ENCODE peak calls at places on chromosomes 7 and 10, in four cellular contexts. I, K, E and U are unnamed samples.

GRCh38 chr7:73939528-73939927 is 78.6 kb downstream of the TMEM270 start:
- DNase-seq in E (no peak), K (no peak), I (no peak), U (no peak)

GRCh38 chr7:24777811-24778210 is 20.5 kb upstream of the GSDME start:
- DNase-seq in E (no peak), K (no peak), I (no peak), U (no peak)

GRCh38 chr10:30502266-30503058 is 68.5 kb downstream of the MAP3K8 start:
- DNase-seq in E (no peak), I (peak; percentile 15), K (no peak), U (no peak)

GRCh38 chr10:15784662-15785300 is 65.1 kb upstream of the ITGA8 start:
- DNase-seq in K (no peak), I (peak; percentile 56), E (no peak), U (no peak)

GRCh38 chr10:119543814-119544642 is 1.5 kb upstream of the RGS10 start:
- DNase-seq in E (no peak), K (no peak), I (no peak), U (peak; percentile 78)

GRCh38 chr7:128869138-128869943 is 6.7 kb downstream of the ATP6V1F start:
- DNase-seq in E (no peak), I (peak; percentile 23), K (no peak), U (peak; percentile 92)

GRCh38 chr7:43108255-43109011 is 4.0 kb upstream of the HECW1 start:
- DNase-seq in I (peak; percentile 39), E (no peak), K (peak; percentile 44), U (peak; percentile 94)

GRCh38 chr10:6889718-6890117 is 309.6 kb upstream of the PRKCQ start:
- DNase-seq in I (no peak), E (no peak), K (no peak), U (no peak)

GRCh38 chr10:33265621-33266020 is 68.8 kb downstream of the NRP1 start:
- DNase-seq in I (no peak), E (no peak), K (no peak), U (no peak)

GRCh38 chr10:80468002-80468401 is 13.9 kb downstream of the TSPAN14 start:
- DNase-seq in E (no peak), K (no peak), I (no peak), U (peak; percentile 69)

GRCh38 chr7:102306916-102307677 is 20.4 kb downstream of the SH2B2 start:
- DNase-seq in I (peak; percentile 78), E (no peak), K (no peak), U (peak; percentile 98)

GRCh38 chr7:18408461-18408860 is 87.1 kb upstream of the HDAC9 start:
- DNase-seq in K (no peak), I (peak; percentile 90), E (peak; percentile 71), U (peak; percentile 80)

GRCh38 chr10:71735709-71736569 is 16.4 kb upstream of the C10orf105 start:
- DNase-seq in K (no peak), E (no peak), I (no peak), U (no peak)

GRCh38 chr10:34702982-34703381 is 112.1 kb downstream of the PARD3 start:
- DNase-seq in K (no peak), I (no peak), E (no peak), U (no peak)

GRCh38 chr7:3089493-3089892 is 45.8 kb upstream of the CARD11 start:
- DNase-seq in I (peak; percentile 6), K (no peak), E (no peak), U (no peak)

GRCh38 chr7:3087243-3087642 is 43.6 kb upstream of the CARD11 start:
- DNase-seq in K (no peak), I (peak; percentile 20), E (no peak), U (no peak)

GRCh38 chr7:3095046-3095445 is 51.4 kb upstream of the CARD11 start:
- DNase-seq in K (no peak), E (no peak), I (no peak), U (no peak)

GRCh38 chr7:3092468-3092867 is 48.8 kb upstream of the CARD11 start:
- DNase-seq in E (no peak), K (no peak), I (peak; percentile 16), U (no peak)

GRCh38 chr7:3091631-3092030 is 48.0 kb upstream of the CARD11 start:
- DNase-seq in K (no peak), I (no peak), E (no peak), U (no peak)
- H3K4me3 ChIP-seq in K (no peak overlapping the region), I (no peak overlapping the region), E (no peak overlapping the region), U (no peak overlapping the region)

GRCh38 chr7:39357648-39358047 is 208.6 kb upstream of the YAE1 start:
- DNase-seq in I (no peak), E (no peak), K (peak; percentile 2), U (no peak)
- TF ChIP-seq CTCF in I (no peak), E (peak; percentile 20), K (peak; percentile 72), U (peak; percentile 19)

GRCh38 chr7:150945853-150946825 is 32.0 kb downstream of the KCNH2 start:
- DNase-seq in E (no peak), I (no peak), K (no peak), U (peak; percentile 95)

GRCh38 chr7:150945171-150945852 is 32.8 kb downstream of the KCNH2 start:
- DNase-seq in K (no peak), I (no peak), E (no peak), U (peak; percentile 86)

GRCh38 chr7:150947761-150948680 is 30.1 kb downstream of the KCNH2 start:
- DNase-seq in I (no peak), E (no peak), K (no peak), U (peak; percentile 86)

GRCh38 chr7:150948791-150949251 is 29.3 kb downstream of the KCNH2 start:
- DNase-seq in K (no peak), E (no peak), I (no peak), U (peak; percentile 76)

GRCh38 chr7:150946826-150947750 is 31.0 kb downstream of the KCNH2 start:
- DNase-seq in I (no peak), E (no peak), K (no peak), U (peak; percentile 76)
- H3K4me3 ChIP-seq in I (no peak overlapping the region), E (no peak overlapping the region), K (no peak overlapping the region), U (no peak overlapping the region)

GRCh38 chr10:56057860-56058259 is 303.2 kb downstream of the ZWINT start:
- DNase-seq in E (no peak), K (no peak), I (no peak), U (no peak)
- TF ChIP-seq CTCF in E (no peak), K (no peak), I (no peak), U (no peak)

GRCh38 chr10:91006752-91007346 is 86.0 kb upstream of the ANKRD1 start:
- DNase-seq in E (no peak), K (no peak), I (no peak), U (no peak)
- H3K4me3 ChIP-seq in E (no peak overlapping the region), K (no peak overlapping the region), I (no peak overlapping the region), U (no peak overlapping the region)

GRCh38 chr7:122885583-122886356 is 490 bp downstream of the CADPS2 start:
- DNase-seq in K (no peak), E (no peak), I (no peak), U (peak; percentile 93)
- TF ChIP-seq CTCF in K (no peak), E (no peak), I (no peak), U (no peak)